ENCODE peak calls at places on chromosomes 7 and 10, in five cellular contexts. M is stimulated activated CD4-positive, alpha-beta T cell treated with anti-CD3 and anti-CD28 coated beads, Interleukin-1b, Interleukin-23, amount 100 ng/mL, for 24 hours; Q is PC-3; W is activated naive CD8-positive, alpha-beta T cell treated with anti-CD3 and anti-CD28 coated beads, Interleukin-2, amount 10 ng/mL, durations not matched to agents 7 days and 5 days; L is EL. D is an unnamed sample.

GRCh38 chr7:109154748-109155147 is 585.1 kb downstream of the DNAJB9 start:
- DNase-seq in M (no peak), W (no peak), L (no peak), Q (no peak), D (no peak)

GRCh38 chr10:34576789-34577188 is 238.3 kb downstream of the PARD3 start:
- DNase-seq in L (no peak), W (no peak), M (no peak), Q (no peak), D (no peak)

GRCh38 chr7:131626643-131627042 is 70.2 kb upstream of the PODXL start:
- DNase-seq in Q (no peak), W (no peak), L (no peak), M (no peak), D (no peak)

GRCh38 chr7:114973147-114973546 is 51.3 kb downstream of the MDFIC start:
- DNase-seq in L (peak; percentile 33), W (no peak), M (no peak), Q (peak; percentile 40), D (no peak)

GRCh38 chr10:129658673-129659072 is 191.6 kb downstream of the MGMT start:
- DNase-seq in W (no peak), M (no peak), L (no peak), Q (peak; percentile 30), D (no peak)

GRCh38 chr10:86253171-86254072 is 113.2 kb downstream of the GRID1 start:
- DNase-seq in Q (peak; percentile 4), W (no peak), M (no peak), L (no peak), D (no peak)

GRCh38 chr7:17558558-17559332 is 260.3 kb downstream of the AHR start:
- DNase-seq in M (no peak), Q (peak; percentile 96), L (no peak), W (no peak), D (no peak)

GRCh38 chr7:67344481-67345193 is 348.0 kb downstream of the TYW1 start:
- DNase-seq in M (no peak), W (no peak), Q (no peak), L (no peak), D (no peak)

GRCh38 chr7:80584778-80585177 is 53.7 kb upstream of the CD36 start:
- DNase-seq in Q (peak; percentile 16), L (peak; percentile 9), W (no peak), M (no peak), D (no peak)